ENCODE peak calls at places on chromosomes 16 and 17, in six cellular contexts. P is pancreas, C is HT-29, M is AG08395, E is left ventricle myocardium inferior, D is NCI-H2029 treated with DMSO at 0.1 percent for 48 hours. K is an unnamed sample.

GRCh38 chr17:2064980-2065785 is 10.3 kb downstream of the HIC1 start:
- DNase-seq in C (no peak), P (no peak), E (no peak), M (no peak), D (no peak), K (no peak)

GRCh38 chr16:70572926-70573270 is 49.3 kb downstream of the SF3B3 start:
- DNase-seq in D (no peak), E (no peak), C (no peak), M (no peak), P (no peak), K (no peak)

GRCh38 chr17:34166394-34166793 is 88.7 kb upstream of the CCL2 start:
- DNase-seq in D (no peak), P (no peak), C (no peak), M (no peak), E (no peak), K (no peak)

GRCh38 chr16:58123896-58124600 is 5.1 kb downstream of the CFAP20 start:
- DNase-seq in M (no peak), C (no peak), P (no peak), E (no peak), D (no peak), K (no peak)

GRCh38 chr17:40060887-40061480 is 1.8 kb upstream of the THRA start:
- DNase-seq in E (no peak), C (no peak), D (no peak), P (no peak), M (no peak), K (no peak)

GRCh38 chr17:28871056-28871579 is 16.3 kb downstream of the ERAL1 start:
- DNase-seq in P (no peak), M (no peak), D (no peak), E (no peak), C (no peak), K (peak; percentile 75)

GRCh38 chr17:82317394-82318168 is at the start of gene CD7:
- DNase-seq in M (no peak), E (no peak), P (no peak), C (no peak), D (no peak), K (no peak)

GRCh38 chr16:77787452-77787851 is 912 bp upstream of the VAT1L start:
- DNase-seq in P (no peak), M (no peak), E (no peak), C (no peak), D (no peak), K (no peak)

GRCh38 chr17:9330140-9330902 is 245.3 kb downstream of the STX8 start:
- DNase-seq in M (no peak), P (no peak), E (no peak), D (no peak), C (no peak), K (no peak)

GRCh38 chr17:7687072-7687907 is at the start of gene TP53:
- DNase-seq in E (peak; percentile 84), M (peak; percentile 77), C (peak; percentile 88), P (peak; percentile 79), D (peak; percentile 55), K (peak; percentile 71)

GRCh38 chr17:353213-353837 is 718 bp upstream of the RPH3AL start:
- DNase-seq in D (no peak), P (peak; percentile 41), E (no peak), C (no peak), M (no peak), K (no peak)

GRCh38 chr17:44565866-44566443 is 8.7 kb downstream of the FZD2 start:
- DNase-seq in P (no peak), C (no peak), D (no peak), M (no peak), E (no peak), K (no peak)

GRCh38 chr16:11202260-11203091 is 53.5 kb downstream of the SOCS1 start:
- DNase-seq in M (peak; percentile 44), P (no peak), C (no peak), D (no peak), E (no peak), K (no peak)

GRCh38 chr16:19935696-19936095 is 51.0 kb upstream of the GPRC5B start:
- DNase-seq in D (no peak), E (no peak), C (no peak), P (no peak), M (no peak), K (no peak)

GRCh38 chr17:16150251-16150859 is 65.0 kb downstream of the NCOR1 start:
- DNase-seq in E (no peak), P (no peak), C (peak; percentile 41), D (no peak), M (no peak), K (no peak)

GRCh38 chr16:75603241-75603640 is 19.8 kb downstream of the ADAT1 start:
- DNase-seq in C (no peak), P (no peak), M (no peak), E (no peak), D (no peak), K (no peak)

GRCh38 chr16:17359778-17360177 is 111.0 kb downstream of the XYLT1 start:
- DNase-seq in D (peak; percentile 26), E (no peak), P (no peak), C (no peak), M (peak; percentile 60), K (no peak)

GRCh38 chr17:80855968-80856862 is 135.4 kb upstream of the CHMP6 start:
- DNase-seq in M (peak; percentile 95), D (no peak), E (no peak), P (peak; percentile 48), C (peak; percentile 58), K (peak; percentile 71)

GRCh38 chr17:45998987-45999899 is at the start of gene STH:
- DNase-seq in D (no peak), M (no peak), E (no peak), P (no peak), C (no peak), K (no peak)

GRCh38 chr17:1839516-1839915 is 9.7 kb downstream of the RPA1 start:
- DNase-seq in D (no peak), P (no peak), C (no peak), E (no peak), M (no peak), K (no peak)

GRCh38 chr17:3986939-3987335 is 22.7 kb upstream of the ATP2A3 start:
- DNase-seq in D (no peak), C (no peak), P (peak; percentile 25), M (no peak), E (no peak), K (no peak)

GRCh38 chr17:67528751-67529436 is 151.8 kb downstream of the PITPNC1 start:
- DNase-seq in E (peak; percentile 72), P (peak; percentile 91), D (peak; percentile 83), M (peak; percentile 95), C (peak; percentile 98), K (no peak)

GRCh38 chr16:57092786-57093301 is 461 bp downstream of the CPNE2 start:
- DNase-seq in E (peak; percentile 47), D (no peak), M (no peak), C (peak; percentile 23), P (peak; percentile 86), K (peak; percentile 73)

GRCh38 chr17:43308999-43309398 is 75.2 kb upstream of the RNU2-1 start:
- DNase-seq in C (no peak), M (no peak), P (no peak), E (no peak), D (no peak), K (no peak)

GRCh38 chr16:78930561-78930960 is 670.0 kb downstream of the MAF start:
- DNase-seq in D (no peak), P (no peak), C (no peak), M (no peak), E (no peak), K (no peak)

GRCh38 chr16:80824623-80825364 is 20.4 kb upstream of the CDYL2 start:
- DNase-seq in M (peak; percentile 52), E (no peak), D (peak; percentile 2), P (no peak), C (peak; percentile 72), K (no peak)

GRCh38 chr16:89564476-89565255 is 4.2 kb downstream of the RPL13 start:
- DNase-seq in M (no peak), C (no peak), E (no peak), P (no peak), D (no peak), K (no peak)

GRCh38 chr16:60203525-60204124 is 1469.5 kb upstream of the GOT2 start:
- DNase-seq in M (peak; percentile 33), D (no peak), C (peak; percentile 15), P (no peak), E (no peak), K (no peak)

GRCh38 chr17:15651001-15651582 is 31.6 kb upstream of the FBXW10B start:
- DNase-seq in E (no peak), P (no peak), C (peak; percentile 58), M (no peak), D (no peak), K (no peak)

GRCh38 chr17:50027639-50028206 is 28.2 kb upstream of the ITGA3 start:
- DNase-seq in P (no peak), C (peak; percentile 73), M (peak; percentile 95), D (no peak), E (peak; percentile 55), K (no peak)

GRCh38 chr16:88432174-88432573 is 20.9 kb upstream of the ZFPM1 start:
- DNase-seq in P (no peak), D (no peak), E (no peak), C (no peak), M (no peak), K (no peak)

GRCh38 chr17:29549169-29549935 is 17.5 kb downstream of the ABHD15 start:
- DNase-seq in D (peak; percentile 9), C (no peak), P (no peak), E (no peak), M (peak; percentile 13), K (no peak)

GRCh38 chr16:4338125-4338582 is 13.0 kb downstream of the PAM16 start:
- DNase-seq in M (no peak), C (no peak), E (no peak), P (peak; percentile 58), D (no peak), K (no peak)

GRCh38 chr17:70208080-70208794 is 38.9 kb downstream of the KCNJ2 start:
- DNase-seq in C (no peak), P (no peak), M (no peak), E (no peak), D (no peak), K (no peak)

GRCh38 chr16:11609474-11610120 is 22.9 kb upstream of the LITAF start:
- DNase-seq in P (no peak), E (no peak), D (no peak), C (no peak), M (no peak), K (no peak)